ENCODE peak calls at places on chromosomes 16 and 17, in seven cellular contexts. One of them, this sample, is unnamed.

GRCh38 chr16:20191566-20191965 is 117.9 kb upstream of the GPR139 start:
- DNase-seq in MG63: no peak
- DNase-seq in fibroblast of lung: no peak
- DNase-seq in fibroblast of the aortic adventitia: no peak
- DNase-seq in GM23248: no peak
- DNase-seq in K562: no peak
- DNase-seq in aorta: no peak
- DNase-seq in this sample: peak; percentile 14

GRCh38 chr16:46830902-46831647 is at the start of gene C16orf87:
- DNase-seq in fibroblast of lung: peak; percentile 90
- DNase-seq in aorta: peak; percentile 95
- DNase-seq in K562: peak; percentile 94
- DNase-seq in MG63: peak; percentile 94
- DNase-seq in fibroblast of the aortic adventitia: peak; percentile 91
- DNase-seq in GM23248: peak; percentile 98
- DNase-seq in this sample: peak; percentile 97

GRCh38 chr17:19238167-19238505 is 970 bp downstream of the EPN2 start:
- DNase-seq in MG63: peak; percentile 33
- DNase-seq in fibroblast of the aortic adventitia: peak; percentile 23
- DNase-seq in K562: no peak
- DNase-seq in aorta: peak; percentile 62
- DNase-seq in GM23248: peak; percentile 65
- DNase-seq in fibroblast of lung: no peak
- DNase-seq in this sample: peak; percentile 12

GRCh38 chr16:17360810-17361209 is 110.0 kb downstream of the XYLT1 start:
- DNase-seq in fibroblast of the aortic adventitia: no peak
- DNase-seq in MG63: no peak
- DNase-seq in K562: no peak
- DNase-seq in GM23248: no peak
- DNase-seq in fibroblast of lung: no peak
- DNase-seq in aorta: no peak
- DNase-seq in this sample: no peak

GRCh38 chr16:71645450-71645849 is 19.5 kb downstream of the MARVELD3 start:
- DNase-seq in GM23248: peak; percentile 55
- DNase-seq in fibroblast of the aortic adventitia: peak; percentile 16
- DNase-seq in K562: peak; percentile 19
- DNase-seq in MG63: no peak
- DNase-seq in fibroblast of lung: peak; percentile 30
- DNase-seq in aorta: no peak
- DNase-seq in this sample: peak; percentile 87

GRCh38 chr17:6205525-6205924 is 135.3 kb downstream of the WSCD1 start:
- DNase-seq in fibroblast of lung: no peak
- DNase-seq in K562: no peak
- DNase-seq in GM23248: no peak
- DNase-seq in MG63: no peak
- DNase-seq in fibroblast of the aortic adventitia: no peak
- DNase-seq in aorta: no peak
- DNase-seq in this sample: no peak

GRCh38 chr17:78126895-78127239 is 1.7 kb downstream of the TMC6 start:
- DNase-seq in fibroblast of lung: no peak
- DNase-seq in K562: peak; percentile 31
- DNase-seq in MG63: no peak
- DNase-seq in aorta: no peak
- DNase-seq in GM23248: no peak
- DNase-seq in fibroblast of the aortic adventitia: no peak
- DNase-seq in this sample: no peak

GRCh38 chr17:27457731-27458523 is 1.7 kb downstream of the KSR1 start:
- DNase-seq in GM23248: peak; percentile 41
- DNase-seq in fibroblast of lung: no peak
- DNase-seq in K562: peak; percentile 55
- DNase-seq in MG63: peak; percentile 58
- DNase-seq in aorta: no peak
- DNase-seq in fibroblast of the aortic adventitia: peak; percentile 52
- DNase-seq in this sample: peak; percentile 50

GRCh38 chr17:68437979-68438877 is 19.1 kb downstream of the WIPI1 start:
- DNase-seq in K562: peak; percentile 28
- DNase-seq in fibroblast of lung: peak; percentile 5
- DNase-seq in MG63: no peak
- DNase-seq in aorta: no peak
- DNase-seq in GM23248: peak; percentile 17
- DNase-seq in fibroblast of the aortic adventitia: peak; percentile 53
- DNase-seq in this sample: peak; percentile 62

GRCh38 chr16:17275989-17276530 is 194.7 kb downstream of the XYLT1 start:
- DNase-seq in aorta: no peak
- DNase-seq in MG63: no peak
- DNase-seq in GM23248: no peak
- DNase-seq in K562: no peak
- DNase-seq in fibroblast of lung: no peak
- DNase-seq in fibroblast of the aortic adventitia: no peak
- DNase-seq in this sample: no peak

DNA sequence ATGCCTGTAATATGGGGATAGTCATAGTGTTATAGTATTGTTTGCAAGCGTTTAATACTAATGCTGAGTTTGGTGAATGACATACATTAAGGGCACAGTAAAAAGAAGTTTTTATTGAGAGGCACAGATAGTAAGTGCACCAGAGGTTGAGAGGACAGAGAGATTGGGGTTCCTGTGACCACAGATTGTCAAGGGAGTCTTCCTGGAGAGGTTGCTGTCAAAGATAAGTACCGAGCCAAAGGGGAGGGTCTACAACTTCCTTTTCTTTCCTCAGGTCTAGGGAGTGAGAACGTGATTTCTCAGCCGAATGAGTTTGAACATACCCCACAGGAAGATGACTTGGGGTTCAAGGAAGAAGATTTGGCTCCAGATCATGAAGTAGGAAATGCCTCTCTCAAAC is 1.8 kb downstream of the ZNF48 start:
- DNase-seq in fibroblast of the aortic adventitia: no peak
- DNase-seq in K562: no peak
- DNase-seq in aorta: no peak
- DNase-seq in fibroblast of lung: no peak
- DNase-seq in GM23248: no peak
- DNase-seq in MG63: no peak
- DNase-seq in this sample: no peak
- H3K4me3 ChIP-seq in fibroblast of the aortic adventitia: no peak overlapping the region
- H3K4me3 ChIP-seq in K562: no peak overlapping the region
- H3K4me3 ChIP-seq in aorta: no peak overlapping the region
- H3K4me3 ChIP-seq in fibroblast of lung: no peak overlapping the region
- H3K4me3 ChIP-seq in GM23248: no peak overlapping the region
- H3K4me3 ChIP-seq in MG63: no peak overlapping the region
- H3K4me3 ChIP-seq in this sample: no peak overlapping the region

GRCh38 chr17:44071198-44071520 is 624 bp downstream of the G6PC3 start:
- DNase-seq in aorta: no peak
- DNase-seq in MG63: no peak
- DNase-seq in K562: no peak
- DNase-seq in fibroblast of lung: peak; percentile 87
- DNase-seq in GM23248: no peak
- DNase-seq in fibroblast of the aortic adventitia: peak; percentile 67
- DNase-seq in this sample: no peak

GRCh38 chr17:44069974-44070454 is 521 bp upstream of the G6PC3 start:
- DNase-seq in fibroblast of lung: peak; percentile 6
- DNase-seq in K562: no peak
- DNase-seq in GM23248: peak; percentile 62
- DNase-seq in aorta: no peak
- DNase-seq in MG63: no peak
- DNase-seq in fibroblast of the aortic adventitia: peak; percentile 11
- DNase-seq in this sample: peak; percentile 27

GRCh38 chr17:44074231-44074910 is 3.8 kb downstream of the G6PC3 start:
- DNase-seq in K562: no peak
- DNase-seq in fibroblast of lung: no peak
- DNase-seq in MG63: no peak
- DNase-seq in fibroblast of the aortic adventitia: no peak
- DNase-seq in GM23248: peak; percentile 34
- DNase-seq in aorta: no peak
- DNase-seq in this sample: no peak

GRCh38 chr17:44070455-44071197 is at the start of gene G6PC3:
- DNase-seq in fibroblast of the aortic adventitia: peak; percentile 97
- DNase-seq in aorta: peak; percentile 97
- DNase-seq in GM23248: peak; percentile 99
- DNase-seq in K562: peak; percentile 96
- DNase-seq in MG63: peak; percentile 99
- DNase-seq in fibroblast of lung: peak; percentile 99
- DNase-seq in this sample: peak; percentile 99

DNA sequence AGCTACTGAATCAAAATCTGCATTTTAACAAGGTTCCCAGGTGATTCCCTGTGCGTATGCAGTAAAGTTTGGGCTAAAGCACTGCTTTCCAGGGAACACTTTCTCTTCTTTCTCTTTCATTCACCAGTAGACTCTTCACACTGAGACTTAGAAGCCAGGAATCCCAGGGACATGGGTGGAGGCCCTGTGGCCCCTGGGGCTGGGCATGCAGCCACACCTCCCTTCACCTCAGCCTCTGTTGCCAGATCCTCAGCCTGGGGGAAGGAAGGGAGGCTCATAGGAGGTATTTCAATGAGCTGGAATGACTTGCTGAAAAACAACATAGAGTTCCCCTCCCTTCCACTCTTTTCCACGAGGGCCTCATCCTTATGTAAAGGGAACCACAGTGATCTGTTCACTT is 1.2 kb downstream of the G6PC3 start:
- DNase-seq in MG63: peak; percentile 43
- DNase-seq in fibroblast of lung: peak; percentile 15
- DNase-seq in GM23248: peak; percentile 48
- DNase-seq in K562: no peak
- DNase-seq in fibroblast of the aortic adventitia: peak; percentile 39
- DNase-seq in aorta: no peak
- DNase-seq in this sample: no peak
- H3K4me3 ChIP-seq in MG63: peak overlapping the region; percentile 75
- H3K4me3 ChIP-seq in fibroblast of lung: peak overlapping the region; percentile 53
- H3K4me3 ChIP-seq in GM23248: peak overlapping the region; percentile 82
- H3K4me3 ChIP-seq in K562: peak overlapping the region; percentile 62
- H3K4me3 ChIP-seq in fibroblast of the aortic adventitia: peak overlapping the region; percentile 86
- H3K4me3 ChIP-seq in aorta: peak overlapping the region; percentile 44
- H3K4me3 ChIP-seq in this sample: peak overlapping the region; percentile 77

GRCh38 chr17:75124041-75124818 is 7.3 kb downstream of the NT5C start:
- DNase-seq in K562: peak; percentile 67
- DNase-seq in GM23248: peak; percentile 18
- DNase-seq in fibroblast of lung: peak; percentile 86
- DNase-seq in MG63: peak; percentile 38
- DNase-seq in aorta: no peak
- DNase-seq in fibroblast of the aortic adventitia: peak; percentile 43
- DNase-seq in this sample: peak; percentile 34
- H3K4me3 ChIP-seq in K562: no peak overlapping the region
- H3K4me3 ChIP-seq in GM23248: no peak overlapping the region
- H3K4me3 ChIP-seq in fibroblast of lung: no peak overlapping the region
- H3K4me3 ChIP-seq in MG63: no peak overlapping the region
- H3K4me3 ChIP-seq in aorta: no peak overlapping the region
- H3K4me3 ChIP-seq in fibroblast of the aortic adventitia: no peak overlapping the region
- H3K4me3 ChIP-seq in this sample: no peak overlapping the region

GRCh38 chr17:8081876-8082275 is 5.6 kb downstream of the ALOX12B start:
- DNase-seq in fibroblast of lung: no peak
- DNase-seq in fibroblast of the aortic adventitia: no peak
- DNase-seq in K562: no peak
- DNase-seq in aorta: no peak
- DNase-seq in MG63: no peak
- DNase-seq in GM23248: no peak
- DNase-seq in this sample: no peak

GRCh38 chr17:8080208-8080798 is 7.2 kb downstream of the ALOX12B start:
- DNase-seq in GM23248: no peak
- DNase-seq in fibroblast of the aortic adventitia: peak; percentile 9
- DNase-seq in aorta: no peak
- DNase-seq in fibroblast of lung: no peak
- DNase-seq in MG63: no peak
- DNase-seq in K562: no peak
- DNase-seq in this sample: no peak

GRCh38 chr17:8082312-8082711 is 5.2 kb downstream of the ALOX12B start:
- DNase-seq in K562: peak; percentile 37
- DNase-seq in fibroblast of lung: no peak
- DNase-seq in fibroblast of the aortic adventitia: no peak
- DNase-seq in aorta: peak; percentile 9
- DNase-seq in GM23248: no peak
- DNase-seq in MG63: no peak
- DNase-seq in this sample: no peak

GRCh38 chr17:8079291-8080207 is 8.0 kb downstream of the ALOX12B start:
- DNase-seq in aorta: peak; percentile 76
- DNase-seq in K562: peak; percentile 76
- DNase-seq in fibroblast of the aortic adventitia: peak; percentile 37
- DNase-seq in GM23248: peak; percentile 68
- DNase-seq in fibroblast of lung: peak; percentile 29
- DNase-seq in MG63: peak; percentile 63
- DNase-seq in this sample: peak; percentile 49

GRCh38 chr17:8080799-8081219 is 6.7 kb downstream of the ALOX12B start:
- DNase-seq in aorta: peak; percentile 37
- DNase-seq in MG63: no peak
- DNase-seq in fibroblast of the aortic adventitia: no peak
- DNase-seq in GM23248: peak; percentile 45
- DNase-seq in K562: no peak
- DNase-seq in fibroblast of lung: no peak
- DNase-seq in this sample: no peak
- H3K4me3 ChIP-seq in aorta: no peak overlapping the region
- H3K4me3 ChIP-seq in MG63: no peak overlapping the region
- H3K4me3 ChIP-seq in fibroblast of the aortic adventitia: no peak overlapping the region
- H3K4me3 ChIP-seq in GM23248: no peak overlapping the region
- H3K4me3 ChIP-seq in K562: no peak overlapping the region
- H3K4me3 ChIP-seq in fibroblast of lung: no peak overlapping the region
- H3K4me3 ChIP-seq in this sample: no peak overlapping the region

DNA sequence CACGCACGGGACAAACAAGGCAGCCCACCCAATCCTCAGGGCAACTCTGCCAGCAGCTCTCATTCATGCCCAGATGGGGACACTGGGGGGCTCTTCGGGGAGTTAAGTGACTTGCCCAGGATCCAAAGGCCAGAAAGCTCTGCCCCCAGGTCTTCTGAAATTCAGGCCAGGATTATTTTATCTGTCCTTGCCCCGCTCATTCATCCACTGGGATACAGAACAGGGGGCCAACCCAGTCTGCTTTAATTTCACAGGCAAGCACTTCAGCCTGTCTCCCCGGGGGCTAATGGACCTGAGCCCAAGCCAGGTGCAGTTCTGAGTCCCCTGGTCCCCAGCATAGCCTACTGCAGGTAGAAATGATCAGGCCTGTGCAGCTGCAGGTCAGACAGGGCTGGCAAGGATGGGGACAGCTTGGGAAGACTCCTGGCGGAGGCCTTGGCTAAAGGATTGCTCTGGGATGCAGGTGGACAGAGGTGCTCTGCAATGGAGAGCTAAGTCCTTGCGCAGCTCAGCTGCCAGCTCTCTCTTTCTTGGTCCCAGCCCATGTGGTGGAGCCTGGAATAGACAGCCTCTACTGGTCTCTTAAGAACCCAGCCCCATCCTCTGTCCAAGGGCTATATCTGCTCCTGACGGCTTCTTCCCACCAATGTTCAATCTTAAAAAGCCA is 766 bp upstream of the B3GNT9 start:
- DNase-seq in fibroblast of lung: no peak
- DNase-seq in GM23248: peak; percentile 37
- DNase-seq in fibroblast of the aortic adventitia: no peak
- DNase-seq in aorta: no peak
- DNase-seq in K562: no peak
- DNase-seq in MG63: no peak
- DNase-seq in this sample: no peak
- H3K4me3 ChIP-seq in fibroblast of lung: no peak overlapping the region
- H3K4me3 ChIP-seq in GM23248: peak overlapping the region; percentile 82
- H3K4me3 ChIP-seq in fibroblast of the aortic adventitia: peak overlapping the region; percentile 73
- H3K4me3 ChIP-seq in aorta: no peak overlapping the region
- H3K4me3 ChIP-seq in K562: no peak overlapping the region
- H3K4me3 ChIP-seq in MG63: peak overlapping the region; percentile 67
- H3K4me3 ChIP-seq in this sample: peak overlapping the region; percentile 79